ENCODE peak calls at places on chromosome 6, in eight cellular contexts. Y is IMR-90, K is mammary epithelial cell, F is hepatocyte, A is lower lobe of right lung, W is fibroblast of lung, I is lower leg skin, X is fibroblast of pulmonary artery. R is an unnamed sample.

GRCh38 chr6:132566404-132566803 is 3.7 kb upstream of the TAAR6 start:
- DNase-seq in A (no peak), K (no peak), F (no peak), X (no peak), I (no peak), W (no peak), Y (no peak), R (no peak)

GRCh38 chr6:121817141-121817540 is 381.7 kb downstream of the GJA1 start:
- DNase-seq in I (no peak), A (no peak), X (peak; percentile 41), W (peak; percentile 33), K (no peak), Y (peak; percentile 47), F (no peak), R (no peak)

GRCh38 chr6:136408205-136408604 is 118.6 kb upstream of the BCLAF1 start:
- DNase-seq in F (no peak), Y (peak; percentile 69), W (peak; percentile 64), K (peak; percentile 39), I (no peak), X (peak; percentile 50), A (no peak), R (no peak)

GRCh38 chr6:142854589-142855488 is 90.1 kb downstream of the HIVEP2 start:
- DNase-seq in K (no peak), Y (no peak), I (no peak), A (no peak), X (no peak), F (no peak), W (no peak), R (no peak)

GRCh38 chr6:108363113-108363512 is 68.3 kb downstream of the AFG1L start:
- DNase-seq in Y (no peak), F (peak; percentile 28), K (no peak), W (no peak), A (no peak), I (no peak), X (no peak), R (no peak)

GRCh38 chr6:119197271-119197670 is 118.8 kb upstream of the FAM184A start:
- DNase-seq in Y (no peak), F (no peak), W (no peak), X (no peak), K (no peak), A (no peak), I (no peak), R (no peak)

GRCh38 chr6:11972270-11972669 is 39.8 kb upstream of the HIVEP1 start:
- DNase-seq in W (no peak), K (no peak), F (no peak), Y (no peak), A (no peak), I (no peak), X (no peak), R (no peak)

GRCh38 chr6:149060985-149061760 is 256.3 kb upstream of the TAB2 start:
- DNase-seq in F (peak; percentile 66), Y (peak; percentile 70), A (no peak), X (peak; percentile 52), W (peak; percentile 80), K (no peak), I (no peak), R (no peak)

GRCh38 chr6:56693246-56693607 is 50.5 kb upstream of the DST start:
- DNase-seq in F (peak; percentile 82), K (peak; percentile 63), W (peak; percentile 89), A (peak; percentile 73), X (peak; percentile 89), Y (peak; percentile 87), I (peak; percentile 96), R (no peak)

GRCh38 chr6:35733633-35734032 is 3.2 kb upstream of the ARMC12 start:
- DNase-seq in A (no peak), F (no peak), K (no peak), I (no peak), Y (no peak), X (no peak), W (no peak), R (no peak)

GRCh38 chr6:128337619-128338018 is 182.8 kb downstream of the PTPRK start:
- DNase-seq in W (no peak), F (no peak), I (no peak), Y (peak; percentile 32), X (no peak), A (no peak), K (peak; percentile 26), R (no peak)

GRCh38 chr6:79762370-79762769 is 131.2 kb downstream of the SH3BGRL2 start:
- DNase-seq in F (no peak), W (peak; percentile 5), I (no peak), Y (no peak), A (no peak), X (peak; percentile 17), K (no peak), R (no peak)

GRCh38 chr6:161828355-161828754 is 554.5 kb upstream of the AGPAT4 start:
- DNase-seq in W (no peak), A (no peak), X (no peak), F (no peak), K (no peak), I (no peak), Y (no peak), R (no peak)

GRCh38 chr6:38517005-38517404 is 122.7 kb downstream of the BTBD9 start:
- DNase-seq in X (no peak), K (peak; percentile 11), I (no peak), F (peak; percentile 30), W (no peak), A (no peak), Y (peak; percentile 54), R (no peak)

GRCh38 chr6:2713473-2714358 is 37.0 kb downstream of the MYLK4 start:
- DNase-seq in F (no peak), X (peak; percentile 83), Y (no peak), I (no peak), A (no peak), K (no peak), W (no peak), R (no peak)

GRCh38 chr6:7273709-7274108 is 39.3 kb downstream of the SSR1 start:
- DNase-seq in A (no peak), W (no peak), K (no peak), Y (no peak), I (no peak), X (no peak), F (no peak), R (no peak)

GRCh38 chr6:159973406-159973805 is 4.5 kb downstream of the IGF2R start:
- DNase-seq in F (no peak), A (no peak), W (peak; percentile 44), K (no peak), X (no peak), Y (peak; percentile 30), I (no peak), R (no peak)

GRCh38 chr6:85015396-85015990 is 251.1 kb upstream of the TBX18 start:
- DNase-seq in Y (peak; percentile 42), F (peak; percentile 82), A (peak; percentile 60), X (peak; percentile 88), I (no peak), W (peak; percentile 62), K (no peak), R (peak; percentile 45)

GRCh38 chr6:45163952-45164766 is 164.0 kb upstream of the RUNX2 start:
- DNase-seq in W (no peak), I (no peak), X (no peak), F (no peak), Y (no peak), A (no peak), K (peak; percentile 89), R (peak; percentile 75)

GRCh38 chr6:114194362-114195343 is 148.2 kb downstream of the HS3ST5 start:
- DNase-seq in I (no peak), A (no peak), K (peak; percentile 4), W (peak; percentile 0), X (peak; percentile 54), Y (peak; percentile 0), F (peak; percentile 12), R (no peak)

GRCh38 chr6:1286972-1287600 is 24.8 kb upstream of the FOXQ1 start:
- DNase-seq in I (no peak), W (peak; percentile 93), Y (peak; percentile 87), A (peak; percentile 87), X (peak; percentile 50), F (peak; percentile 64), K (peak; percentile 99), R (no peak)

GRCh38 chr6:109118955-109119354 is 23.6 kb downstream of the CEP57L1 start:
- DNase-seq in W (no peak), K (peak; percentile 19), F (no peak), A (no peak), Y (no peak), X (no peak), I (no peak), R (no peak)

GRCh38 chr6:15359335-15359862 is 113.5 kb downstream of the JARID2 start:
- DNase-seq in X (no peak), K (no peak), I (no peak), W (no peak), A (no peak), F (no peak), Y (peak; percentile 78), R (peak; percentile 80)

DNA sequence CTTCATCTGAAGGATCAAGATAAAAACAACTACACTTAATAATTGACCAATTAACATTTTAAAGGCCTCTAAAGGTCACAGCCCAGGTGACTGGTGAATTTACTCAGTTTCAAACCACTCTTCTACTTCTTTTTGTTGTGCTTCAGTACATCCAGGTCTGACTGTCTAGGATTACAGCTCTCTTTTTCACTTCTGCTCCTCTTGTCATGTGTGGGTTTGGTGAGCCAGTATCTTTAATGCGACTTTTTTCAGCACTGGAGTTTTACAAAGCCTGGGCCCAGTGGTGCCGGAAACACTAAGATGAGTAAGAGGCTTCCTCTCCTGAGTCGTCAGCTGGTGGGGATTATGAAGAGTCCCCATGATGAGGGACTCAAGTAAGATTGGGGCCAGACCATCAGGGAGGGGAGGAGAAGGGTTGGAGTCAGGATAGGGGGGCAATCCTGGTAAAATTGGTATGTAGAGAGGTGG is 27.0 kb downstream of the HECA start:
- DNase-seq in I (no peak), F (no peak), A (no peak), Y (no peak), W (no peak), K (no peak), X (no peak), R (peak; percentile 92)
- H3K4me3 ChIP-seq in I (no peak overlapping the region), F (no peak overlapping the region), A (no peak overlapping the region), Y (no peak overlapping the region), W (no peak overlapping the region), K (no peak overlapping the region), X (no peak overlapping the region), R (no peak overlapping the region)

DNA sequence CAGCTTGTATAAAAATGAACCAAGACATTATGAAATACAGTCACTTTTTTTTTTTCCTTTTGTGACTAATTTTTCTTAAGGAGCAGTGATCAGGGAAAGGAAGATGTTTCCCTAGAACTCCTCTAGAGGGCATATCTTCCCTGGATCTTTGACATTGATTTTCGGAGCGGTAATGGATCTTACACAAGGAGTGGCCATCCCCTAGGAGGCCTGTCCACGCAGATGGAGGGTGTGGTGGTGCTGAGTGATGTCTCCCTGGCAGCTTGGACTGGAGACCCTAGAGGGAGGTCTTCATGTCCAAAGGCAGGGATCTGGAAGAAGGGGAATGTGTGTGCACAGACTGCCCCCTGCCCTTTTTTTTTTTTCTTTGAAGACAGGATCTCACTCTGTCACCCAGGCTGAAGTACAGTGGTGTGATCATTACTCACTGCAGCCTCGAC is 7.0 kb upstream of the KIFC1 start:
- DNase-seq in K (peak; percentile 62), W (peak; percentile 85), F (peak; percentile 48), I (no peak), X (peak; percentile 83), Y (peak; percentile 80), A (no peak), R (no peak)
- TF ChIP-seq CTCF in K (peak; percentile 49), W (peak; percentile 65), F (peak; percentile 39), I (no peak), X (peak; percentile 60), Y (peak; percentile 61), A (no peak), R (no peak)

GRCh38 chr6:30345852-30346251 is 896 bp downstream of the RPP21 start:
- DNase-seq in Y (no peak), K (no peak), F (no peak), I (no peak), A (no peak), W (no peak), X (no peak), R (no peak)
- H3K4me3 ChIP-seq in Y (peak overlapping the region; percentile 98), K (peak overlapping the region; percentile 90), F (peak overlapping the region; percentile 80), I (no peak overlapping the region), A (peak overlapping the region; percentile 97), W (peak overlapping the region; percentile 78), X (peak overlapping the region; percentile 85), R (peak overlapping the region; percentile 76)

GRCh38 chr6:37438912-37439311 is 5.9 kb downstream of the CMTR1 start:
- DNase-seq in K (no peak), I (no peak), A (no peak), Y (peak; percentile 41), W (peak; percentile 5), X (no peak), F (no peak), R (no peak)
- TF ChIP-seq CTCF in K (no peak), I (no peak), A (no peak), Y (no peak), W (no peak), X (no peak), F (no peak), R (no peak)

R was measured in GM12865.